ENCODE peak calls at places on chromosomes 16 and 17, in four cellular contexts. V is K562, R is HepG2, F is GM12878. W is an unnamed sample.

GRCh38 chr16:89143201-89143741 is 28.3 kb upstream of the CDH15 start:
- DNase-seq in V (no peak), R (no peak), F (no peak), W (no peak)

GRCh38 chr17:37489197-37490001 is at the start of gene DUSP14:
- DNase-seq in V (peak), R (peak), F (no peak), W (peak)

GRCh38 chr17:45006927-45007461 is 38.9 kb upstream of the C1QL1 start:
- DNase-seq in V (no peak), R (no peak), F (no peak), W (no peak)

GRCh38 chr17:43772877-43773648 is 5.7 kb downstream of the DUSP3 start:
- DNase-seq in V (no peak), R (no peak), F (no peak), W (no peak)

GRCh38 chr16:5214466-5214865 is 116.9 kb upstream of the EEF2KMT start:
- DNase-seq in V (no peak), R (no peak), F (no peak), W (no peak)

GRCh38 chr17:27324940-27325339 is 31.0 kb downstream of the WSB1 start:
- DNase-seq in V (no peak), R (no peak), F (no peak), W (no peak)

GRCh38 chr17:66506641-66507040 is 204.2 kb downstream of the PRKCA start:
- DNase-seq in V (no peak), R (no peak), F (no peak), W (peak)

GRCh38 chr16:57007050-57007449 is 17.7 kb downstream of the NLRC5 start:
- DNase-seq in V (no peak), R (no peak), F (no peak), W (peak)

GRCh38 chr16:23729503-23730424 is 16.7 kb upstream of the ERN2 start:
- DNase-seq in V (peak), R (peak), F (no peak), W (peak)

GRCh38 chr16:51641191-51641765 is 490.2 kb upstream of the SALL1 start:
- DNase-seq in V (no peak), R (no peak), F (no peak), W (no peak)

GRCh38 chr16:17143546-17144419 is 327.0 kb downstream of the XYLT1 start:
- DNase-seq in V (no peak), R (no peak), F (no peak), W (no peak)

GRCh38 chr16:81492965-81493754 is 48.6 kb downstream of the CMIP start:
- DNase-seq in V (no peak), R (no peak), F (no peak), W (no peak)

GRCh38 chr16:4682616-4683254 is 10.6 kb upstream of the NUDT16L1 start:
- DNase-seq in V (peak), R (peak), F (no peak), W (peak)

GRCh38 chr17:60173304-60173807 is 23.6 kb downstream of the CA4 start:
- DNase-seq in V (no peak), R (no peak), F (no peak), W (peak)

GRCh38 chr17:45394913-45395568 is 37.6 kb downstream of the ARHGAP27 start:
- DNase-seq in V (peak), R (peak), F (no peak), W (peak)

GRCh38 chr16:67055712-67056487 is 27.0 kb downstream of the CBFB start:
- DNase-seq in V (peak), R (peak), F (no peak), W (peak)

GRCh38 chr17:54221499-54221898 is 398.8 kb downstream of the KIF2B start:
- DNase-seq in V (no peak), R (no peak), F (no peak), W (no peak)

GRCh38 chr17:74924250-74924948 is at the start of gene OTOP2:
- DNase-seq in V (no peak), R (no peak), F (no peak), W (no peak)

GRCh38 chr17:74623693-74624093 is at the start of gene CD300E:
- DNase-seq in V (no peak), R (no peak), F (no peak), W (no peak)

GRCh38 chr17:17681744-17682292 is 560 bp downstream of the RAI1 start:
- DNase-seq in V (peak), R (no peak), F (no peak), W (no peak)

GRCh38 chr17:79650861-79651260 is 40.0 kb upstream of the RBFOX3 start:
- DNase-seq in V (no peak), R (no peak), F (no peak), W (no peak)

GRCh38 chr17:74919440-74920305 is 3.4 kb downstream of the USH1G start:
- DNase-seq in V (peak), R (peak), F (no peak), W (no peak)

GRCh38 chr17:75774471-75774987 is 9.5 kb upstream of the GALK1 start:
- DNase-seq in V (no peak), R (no peak), F (no peak), W (no peak)

GRCh38 chr16:23955088-23955487 is 119.3 kb downstream of the PRKCB start:
- DNase-seq in V (no peak), R (no peak), F (no peak), W (no peak)

GRCh38 chr17:45578516-45579455 is 88.3 kb upstream of the PLEKHM1 start:
- DNase-seq in V (no peak), R (no peak), F (no peak), W (no peak)

GRCh38 chr17:46989637-46990431 is 10.8 kb upstream of the RPRML start:
- DNase-seq in V (no peak), R (no peak), F (no peak), W (no peak)

GRCh38 chr16:48172682-48173081 is 16.9 kb upstream of the ABCC12 start:
- DNase-seq in V (no peak), R (peak), F (no peak), W (no peak)

GRCh38 chr16:7613518-7613917 is 280.9 kb downstream of the RBFOX1 start:
- DNase-seq in V (no peak), R (no peak), F (no peak), W (no peak)

GRCh38 chr17:63503330-63503685 is 19.9 kb upstream of the KCNH6 start:
- DNase-seq in V (no peak), R (no peak), F (no peak), W (no peak)

GRCh38 chr16:70765491-70765890 is 35.5 kb downstream of the VAC14 start:
- DNase-seq in V (no peak), R (no peak), F (no peak), W (no peak)

GRCh38 chr17:6677158-6677831 is 25.7 kb downstream of the C17orf100 start:
- DNase-seq in V (no peak), R (peak), F (no peak), W (peak)

GRCh38 chr16:69741951-69742904 is 12.5 kb downstream of the NOB1 start:
- DNase-seq in V (no peak), R (no peak), F (no peak), W (peak)

GRCh38 chr17:5003214-5003867 is 5.6 kb downstream of the KIF1C start:
- DNase-seq in V (no peak), R (no peak), F (no peak), W (no peak)

GRCh38 chr17:6110592-6110991 is 40.4 kb downstream of the WSCD1 start:
- DNase-seq in V (no peak), R (peak), F (peak), W (no peak)

GRCh38 chr17:7656958-7657715 is 6.4 kb downstream of the ATP1B2 start:
- DNase-seq in V (no peak), R (no peak), F (no peak), W (no peak)

GRCh38 chr17:46976626-46977270 is 2.3 kb downstream of the RPRML start:
- DNase-seq in V (peak), R (no peak), F (no peak), W (no peak)

GRCh38 chr17:28372203-28372944 is 880 bp downstream of the SARM1 start:
- DNase-seq in V (no peak), R (no peak), F (no peak), W (peak)

GRCh38 chr16:70391881-70392481 is 45.3 kb downstream of the DDX19A start:
- DNase-seq in V (no peak), R (no peak), F (no peak), W (peak)

GRCh38 chr17:57890857-57891232 is 41.0 kb upstream of the MRPS23 start:
- DNase-seq in V (no peak), R (no peak), F (no peak), W (no peak)
- TF ChIP-seq POLR2A in V (no peak), R (no peak), F (no peak), W (no peak)

GRCh38 chr17:48231995-48232729 is 124.6 kb downstream of the SNX11 start:
- DNase-seq in V (no peak), R (no peak), F (no peak), W (no peak)
- TF ChIP-seq MXI1 in V (no peak), R (no peak), F (no peak), W (no peak)

GRCh38 chr16:84940670-84941551 is 70.4 kb downstream of the ZDHHC7 start:
- DNase-seq in V (no peak), R (no peak), F (no peak), W (no peak)
- TF ChIP-seq CTCF in V (no peak), R (no peak), F (no peak), W (no peak)

DNA sequence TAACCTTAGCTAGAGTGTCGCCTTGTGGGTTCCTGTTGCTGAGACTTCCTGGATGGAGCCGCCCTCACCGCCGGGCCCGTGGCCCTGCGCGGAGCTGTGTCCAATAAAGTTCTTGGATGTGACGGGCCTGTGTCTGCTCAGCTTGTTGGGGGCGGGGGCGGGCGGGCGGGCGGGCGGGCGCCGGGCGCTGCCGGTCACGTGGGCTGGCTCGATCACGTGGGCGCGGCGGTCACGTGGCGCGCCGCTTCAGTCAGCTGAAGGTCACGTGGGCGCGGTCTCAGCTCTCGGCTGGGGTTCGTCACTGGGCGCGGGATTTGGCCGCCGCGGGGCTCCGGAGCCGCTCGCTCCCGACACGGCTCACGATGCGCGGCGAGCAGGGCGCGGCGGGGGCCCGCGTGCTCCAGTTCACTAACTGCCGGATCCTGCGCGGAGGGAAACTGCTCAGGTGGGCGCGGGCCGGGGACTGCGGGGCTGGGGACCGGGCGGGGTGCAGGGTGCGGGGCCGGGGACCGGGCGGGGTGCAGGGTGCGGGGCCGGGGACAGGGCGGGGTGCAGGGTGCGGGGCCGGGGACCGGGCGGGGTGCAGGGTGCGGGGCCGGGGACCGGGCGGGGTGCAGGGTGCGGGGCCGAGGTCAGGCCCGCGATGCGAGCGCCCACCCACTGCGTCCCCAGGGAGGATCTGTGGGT is at the start of gene AMDHD2:
- DNase-seq in V (peak), R (peak), F (peak), W (peak)
- TF ChIP-seq POLR2A in V (peak), R (peak), F (peak), W (peak)

DNA sequence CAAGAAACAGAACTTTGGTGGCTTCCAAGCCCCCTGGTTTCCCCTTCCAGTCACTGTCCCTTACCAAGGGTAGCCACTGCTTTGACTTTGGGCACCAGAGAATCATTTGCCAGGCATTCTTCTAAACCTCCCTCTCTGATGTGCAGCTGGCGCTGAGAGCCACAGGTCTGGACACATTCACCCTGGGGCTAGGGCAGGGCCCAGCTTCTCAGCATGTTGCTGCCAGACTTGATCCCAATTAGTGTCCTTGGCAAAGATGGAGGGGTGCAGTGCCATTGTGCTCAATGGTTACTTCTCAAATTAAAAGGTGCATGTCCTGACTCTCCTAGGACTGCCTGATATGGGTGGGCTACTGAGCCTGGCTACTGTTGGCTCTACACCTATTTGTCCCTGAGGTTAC is 7.6 kb upstream of the SLC47A2 start:
- DNase-seq in V (no peak), R (no peak), F (no peak), W (no peak)
- TF ChIP-seq MXI1 in V (no peak), R (no peak), F (no peak), W (no peak)

DNA sequence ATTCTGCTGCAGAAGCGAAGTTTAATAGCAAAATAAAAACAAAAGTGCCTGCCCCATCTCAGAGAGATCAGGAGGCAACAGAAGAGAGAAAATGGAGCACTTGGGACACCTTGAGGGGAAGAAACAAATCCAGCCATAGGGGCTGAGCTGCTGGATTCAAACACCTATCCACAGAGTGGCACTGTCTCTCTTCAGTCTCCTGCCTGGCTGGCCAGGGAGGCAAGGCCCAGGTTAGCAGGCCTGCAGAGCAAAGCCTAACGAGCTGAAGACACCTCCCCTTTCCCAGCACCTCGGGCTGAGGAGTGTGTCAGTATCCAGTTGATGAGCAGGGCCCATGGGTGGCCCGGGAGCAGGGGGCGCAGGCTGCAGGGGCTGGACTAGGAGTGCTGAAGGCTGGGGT is 8.8 kb upstream of the KRT31 start:
- DNase-seq in V (no peak), R (no peak), F (no peak), W (no peak)
- TF ChIP-seq CTCF in V (no peak), R (peak), F (no peak), W (no peak)

DNA sequence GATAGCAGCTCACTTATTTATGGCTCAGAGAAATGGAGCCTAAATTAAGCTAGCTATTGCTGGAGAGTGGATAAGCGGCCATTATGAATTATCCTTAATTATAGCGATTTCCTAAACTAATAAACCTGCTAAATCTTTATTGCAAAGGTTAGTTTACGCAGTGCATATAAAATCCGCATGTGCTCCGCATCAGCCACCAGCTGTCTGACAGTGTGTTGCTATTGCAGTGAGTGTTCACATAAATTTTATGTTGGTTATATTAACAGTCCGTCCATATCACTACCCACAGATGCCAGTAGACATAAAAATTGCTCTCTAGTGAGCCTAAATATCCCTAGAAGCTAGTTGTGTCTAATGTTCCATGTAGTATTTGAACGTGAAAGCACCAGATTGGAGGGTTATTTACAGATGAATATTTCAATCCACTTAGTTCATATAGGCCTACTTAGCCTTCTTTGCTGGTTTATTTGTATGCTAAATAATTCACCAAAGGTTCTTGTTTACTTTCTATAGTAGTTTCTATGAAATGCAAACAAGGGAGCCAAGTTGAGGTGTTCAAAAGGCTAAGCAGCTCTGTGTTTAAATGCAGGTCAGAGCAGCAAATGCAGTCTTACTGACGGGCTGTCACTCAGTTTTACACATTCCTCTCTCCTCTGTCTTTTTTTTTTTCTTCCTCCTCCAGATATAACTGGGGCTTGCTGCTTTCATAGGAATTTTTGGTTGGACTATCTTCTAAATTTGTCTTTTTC is 219.1 kb downstream of the IRX3 start:
- DNase-seq in V (no peak), R (peak), F (no peak), W (no peak)
- TF ChIP-seq POLR2A in V (no peak), R (no peak), F (no peak), W (no peak)

DNA sequence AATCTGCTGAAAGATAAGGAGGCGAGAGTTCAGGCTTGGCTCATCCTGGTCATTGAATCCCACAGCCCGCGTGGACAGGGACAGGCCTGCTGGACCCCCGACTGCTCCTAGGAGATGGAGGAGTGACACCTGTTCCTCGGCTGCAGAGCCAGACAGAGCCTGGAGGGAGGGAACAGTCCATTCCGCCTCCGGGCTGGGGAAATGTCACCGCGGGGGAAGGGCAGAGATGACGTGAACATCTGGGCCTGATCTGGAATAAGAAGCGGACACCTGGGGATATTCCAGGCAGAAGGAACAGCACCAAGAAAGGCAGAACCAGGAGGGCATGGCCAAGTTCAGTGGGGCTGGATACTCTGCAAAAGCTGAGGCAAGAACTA is 1.5 kb downstream of the ZNF747 start:
- DNase-seq in V (no peak), R (no peak), F (no peak), W (no peak)
- TF ChIP-seq MXI1 in V (no peak), R (no peak), F (no peak), W (no peak)

DNA sequence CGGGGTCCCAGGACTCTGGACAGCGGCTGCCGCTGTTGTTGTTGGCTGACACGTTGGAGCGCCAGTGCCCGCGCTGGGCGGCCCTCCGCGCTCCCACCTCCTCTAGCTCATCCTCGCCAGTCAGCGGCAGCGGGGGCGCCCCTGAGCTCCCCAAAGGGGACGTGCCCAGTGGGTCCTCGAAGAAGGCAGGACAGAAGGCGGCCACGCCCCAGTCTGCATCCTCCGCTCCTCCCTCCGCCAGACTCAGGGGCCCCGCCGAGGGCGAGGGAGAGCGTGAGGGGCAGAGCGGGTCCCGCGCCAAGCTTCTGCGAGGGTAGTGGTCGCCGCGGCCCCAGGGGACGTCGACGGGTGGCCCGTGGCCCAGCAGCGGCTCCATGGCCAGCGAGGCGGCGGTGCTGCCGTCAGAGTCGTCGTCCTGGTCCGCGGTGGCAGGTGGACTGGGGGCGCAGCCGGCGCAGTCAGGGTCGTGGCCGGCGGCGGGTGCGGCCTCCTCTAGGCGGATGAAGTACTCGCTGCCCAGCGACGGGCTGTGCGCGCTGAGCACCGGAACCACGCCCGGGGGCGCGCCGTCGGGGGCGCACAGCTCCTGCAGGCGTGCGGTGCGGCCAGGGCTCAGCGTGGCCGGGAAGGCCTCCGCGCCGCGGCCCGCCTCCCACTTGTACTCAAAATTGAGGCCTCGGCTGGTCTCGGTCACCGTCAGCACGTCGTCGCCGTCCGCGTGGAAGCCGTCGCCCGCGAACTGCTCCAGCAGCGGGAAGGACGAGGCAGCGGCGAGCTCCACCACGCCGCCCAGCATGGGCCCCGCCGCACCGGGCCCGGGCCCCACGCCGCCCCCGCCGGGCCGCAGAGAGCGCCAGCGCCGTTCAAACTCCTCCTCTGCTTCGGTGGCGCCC is 43.2 kb upstream of the PVALEF start:
- DNase-seq in V (no peak), R (no peak), F (no peak), W (no peak)
- TF ChIP-seq CTCF in V (no peak), R (no peak), F (no peak), W (no peak)

W was measured in IMR-90.